ENCODE peak calls at places on chromosomes 12 and 14, in four cellular contexts. P, C, R and H are unnamed samples.

GRCh38 chr14:63388766-63389431 is 70.2 kb upstream of the GPHB5 start:
- DNase-seq in P (peak; percentile 56), C (peak; percentile 11), R (no peak), H (peak; percentile 60)

GRCh38 chr12:56040151-56040550 is 1.6 kb upstream of the RPS26 start:
- DNase-seq in P (no peak), C (no peak), R (no peak), H (no peak)

GRCh38 chr12:65689508-65689907 is 134.8 kb upstream of the HMGA2 start:
- DNase-seq in P (no peak), C (no peak), R (no peak), H (no peak)

GRCh38 chr12:111369496-111370220 is 763 bp upstream of the PHETA1 start:
- DNase-seq in P (no peak), C (no peak), R (no peak), H (no peak)

GRCh38 chr12:101604132-101604531 is 9.4 kb downstream of the MYBPC1 start:
- DNase-seq in P (no peak), C (no peak), R (no peak), H (no peak)

GRCh38 chr14:68692916-68693771 is 99.7 kb downstream of the ZFP36L1 start:
- DNase-seq in P (no peak), C (peak; percentile 76), R (no peak), H (no peak)

GRCh38 chr14:64220466-64220865 is 73.7 kb downstream of the ESR2 start:
- DNase-seq in P (no peak), C (no peak), R (no peak), H (no peak)

GRCh38 chr12:10190558-10191388 is 11.9 kb downstream of the TMEM52B start:
- DNase-seq in P (peak; percentile 35), C (no peak), R (no peak), H (peak; percentile 67)

GRCh38 chr14:35355981-35356839 is 48.3 kb downstream of the NFKBIA start:
- DNase-seq in P (no peak), C (no peak), R (no peak), H (no peak)

GRCh38 chr12:52209321-52209720 is 17.5 kb upstream of the KRT80 start:
- DNase-seq in P (no peak), C (no peak), R (no peak), H (no peak)

GRCh38 chr12:124694250-124694649 is 126.8 kb upstream of the NCOR2 start:
- DNase-seq in P (no peak), C (no peak), R (no peak), H (no peak)

GRCh38 chr12:115088328-115088994 is 404.5 kb upstream of the TBX3 start:
- DNase-seq in P (no peak), C (no peak), R (no peak), H (no peak)

GRCh38 chr12:71969330-71969729 is 30.7 kb downstream of the TPH2 start:
- DNase-seq in P (no peak), C (no peak), R (no peak), H (no peak)